ENCODE peak calls at places on chromosomes 3 and 15, in nine cellular contexts. One of them, this sample, is unnamed.

GRCh38 chr3:65497846-65498245 is 540.9 kb downstream of the MAGI1 start:
- DNase-seq in nephron progenitor cell: no peak
- DNase-seq in esophagus muscularis mucosa: no peak
- DNase-seq in HFFc6: no peak
- DNase-seq in progenitor cell of endocrine pancreas: no peak
- DNase-seq in mesothelial cell of epicardium: no peak
- DNase-seq in AG09319: no peak
- DNase-seq in activated CD8-positive, alpha-beta T cell treated with anti-CD3 and anti-CD28 coated beads for 36 hours: no peak
- DNase-seq in brain microvascular endothelial cell: no peak
- DNase-seq in this sample: no peak

GRCh38 chr15:36407647-36408046 is 171.8 kb upstream of the CDIN1 start:
- DNase-seq in mesothelial cell of epicardium: no peak
- DNase-seq in progenitor cell of endocrine pancreas: no peak
- DNase-seq in nephron progenitor cell: no peak
- DNase-seq in AG09319: no peak
- DNase-seq in brain microvascular endothelial cell: peak
- DNase-seq in esophagus muscularis mucosa: no peak
- DNase-seq in HFFc6: peak
- DNase-seq in activated CD8-positive, alpha-beta T cell treated with anti-CD3 and anti-CD28 coated beads for 36 hours: no peak
- DNase-seq in this sample: no peak

GRCh38 chr15:82966671-82967071 is 14.2 kb upstream of the HOMER2 start:
- DNase-seq in progenitor cell of endocrine pancreas: no peak
- DNase-seq in brain microvascular endothelial cell: no peak
- DNase-seq in AG09319: no peak
- DNase-seq in esophagus muscularis mucosa: no peak
- DNase-seq in activated CD8-positive, alpha-beta T cell treated with anti-CD3 and anti-CD28 coated beads for 36 hours: peak
- DNase-seq in mesothelial cell of epicardium: no peak
- DNase-seq in HFFc6: no peak
- DNase-seq in nephron progenitor cell: no peak
- DNase-seq in this sample: peak

GRCh38 chr15:45634442-45635190 is at the start of gene SQOR:
- DNase-seq in brain microvascular endothelial cell: peak
- DNase-seq in AG09319: no peak
- DNase-seq in mesothelial cell of epicardium: peak
- DNase-seq in esophagus muscularis mucosa: peak
- DNase-seq in HFFc6: peak
- DNase-seq in nephron progenitor cell: peak
- DNase-seq in activated CD8-positive, alpha-beta T cell treated with anti-CD3 and anti-CD28 coated beads for 36 hours: peak
- DNase-seq in progenitor cell of endocrine pancreas: peak
- DNase-seq in this sample: peak

GRCh38 chr15:97114900-97115763 is 784.6 kb downstream of the NR2F2 start:
- DNase-seq in activated CD8-positive, alpha-beta T cell treated with anti-CD3 and anti-CD28 coated beads for 36 hours: no peak
- DNase-seq in mesothelial cell of epicardium: no peak
- DNase-seq in esophagus muscularis mucosa: no peak
- DNase-seq in AG09319: no peak
- DNase-seq in progenitor cell of endocrine pancreas: no peak
- DNase-seq in nephron progenitor cell: no peak
- DNase-seq in HFFc6: no peak
- DNase-seq in brain microvascular endothelial cell: no peak
- DNase-seq in this sample: no peak

GRCh38 chr15:57003418-57003817 is 85.0 kb downstream of the TCF12 start:
- DNase-seq in HFFc6: peak
- DNase-seq in mesothelial cell of epicardium: no peak
- DNase-seq in nephron progenitor cell: no peak
- DNase-seq in brain microvascular endothelial cell: peak
- DNase-seq in progenitor cell of endocrine pancreas: no peak
- DNase-seq in esophagus muscularis mucosa: no peak
- DNase-seq in activated CD8-positive, alpha-beta T cell treated with anti-CD3 and anti-CD28 coated beads for 36 hours: no peak
- DNase-seq in AG09319: peak
- DNase-seq in this sample: no peak

GRCh38 chr3:195774917-195775316 is 36.8 kb downstream of the MUC4 start:
- DNase-seq in mesothelial cell of epicardium: no peak
- DNase-seq in esophagus muscularis mucosa: no peak
- DNase-seq in HFFc6: peak
- DNase-seq in progenitor cell of endocrine pancreas: no peak
- DNase-seq in brain microvascular endothelial cell: peak
- DNase-seq in AG09319: no peak
- DNase-seq in activated CD8-positive, alpha-beta T cell treated with anti-CD3 and anti-CD28 coated beads for 36 hours: peak
- DNase-seq in nephron progenitor cell: peak
- DNase-seq in this sample: no peak

GRCh38 chr3:99410789-99411311 is 227.5 kb upstream of the COL8A1 start:
- DNase-seq in esophagus muscularis mucosa: no peak
- DNase-seq in nephron progenitor cell: peak
- DNase-seq in HFFc6: peak
- DNase-seq in AG09319: peak
- DNase-seq in progenitor cell of endocrine pancreas: no peak
- DNase-seq in activated CD8-positive, alpha-beta T cell treated with anti-CD3 and anti-CD28 coated beads for 36 hours: no peak
- DNase-seq in brain microvascular endothelial cell: peak
- DNase-seq in mesothelial cell of epicardium: no peak
- DNase-seq in this sample: no peak

GRCh38 chr3:71064976-71065763 is 518.4 kb downstream of the FOXP1 start:
- DNase-seq in activated CD8-positive, alpha-beta T cell treated with anti-CD3 and anti-CD28 coated beads for 36 hours: peak
- DNase-seq in brain microvascular endothelial cell: peak
- DNase-seq in nephron progenitor cell: peak
- DNase-seq in mesothelial cell of epicardium: no peak
- DNase-seq in AG09319: no peak
- DNase-seq in HFFc6: no peak
- DNase-seq in esophagus muscularis mucosa: no peak
- DNase-seq in progenitor cell of endocrine pancreas: peak
- DNase-seq in this sample: no peak

GRCh38 chr15:71440479-71441071 is 325.3 kb downstream of the THSD4 start:
- DNase-seq in brain microvascular endothelial cell: no peak
- DNase-seq in progenitor cell of endocrine pancreas: no peak
- DNase-seq in esophagus muscularis mucosa: no peak
- DNase-seq in AG09319: peak
- DNase-seq in mesothelial cell of epicardium: no peak
- DNase-seq in HFFc6: peak
- DNase-seq in activated CD8-positive, alpha-beta T cell treated with anti-CD3 and anti-CD28 coated beads for 36 hours: no peak
- DNase-seq in nephron progenitor cell: no peak
- DNase-seq in this sample: peak

GRCh38 chr3:182046365-182046764 is 334.6 kb downstream of the SOX2 start:
- DNase-seq in HFFc6: no peak
- DNase-seq in mesothelial cell of epicardium: no peak
- DNase-seq in brain microvascular endothelial cell: no peak
- DNase-seq in nephron progenitor cell: no peak
- DNase-seq in AG09319: no peak
- DNase-seq in activated CD8-positive, alpha-beta T cell treated with anti-CD3 and anti-CD28 coated beads for 36 hours: no peak
- DNase-seq in progenitor cell of endocrine pancreas: no peak
- DNase-seq in esophagus muscularis mucosa: no peak
- DNase-seq in this sample: no peak

GRCh38 chr3:151225040-151225975 is 22.3 kb upstream of the GPR171 start:
- DNase-seq in nephron progenitor cell: no peak
- DNase-seq in HFFc6: no peak
- DNase-seq in activated CD8-positive, alpha-beta T cell treated with anti-CD3 and anti-CD28 coated beads for 36 hours: peak
- DNase-seq in esophagus muscularis mucosa: no peak
- DNase-seq in brain microvascular endothelial cell: no peak
- DNase-seq in progenitor cell of endocrine pancreas: no peak
- DNase-seq in AG09319: no peak
- DNase-seq in mesothelial cell of epicardium: no peak
- DNase-seq in this sample: no peak

GRCh38 chr3:25573386-25574171 is 91.1 kb downstream of the TOP2B start:
- DNase-seq in activated CD8-positive, alpha-beta T cell treated with anti-CD3 and anti-CD28 coated beads for 36 hours: no peak
- DNase-seq in esophagus muscularis mucosa: no peak
- DNase-seq in nephron progenitor cell: no peak
- DNase-seq in AG09319: no peak
- DNase-seq in brain microvascular endothelial cell: peak
- DNase-seq in mesothelial cell of epicardium: no peak
- DNase-seq in HFFc6: peak
- DNase-seq in progenitor cell of endocrine pancreas: no peak
- DNase-seq in this sample: no peak

DNA sequence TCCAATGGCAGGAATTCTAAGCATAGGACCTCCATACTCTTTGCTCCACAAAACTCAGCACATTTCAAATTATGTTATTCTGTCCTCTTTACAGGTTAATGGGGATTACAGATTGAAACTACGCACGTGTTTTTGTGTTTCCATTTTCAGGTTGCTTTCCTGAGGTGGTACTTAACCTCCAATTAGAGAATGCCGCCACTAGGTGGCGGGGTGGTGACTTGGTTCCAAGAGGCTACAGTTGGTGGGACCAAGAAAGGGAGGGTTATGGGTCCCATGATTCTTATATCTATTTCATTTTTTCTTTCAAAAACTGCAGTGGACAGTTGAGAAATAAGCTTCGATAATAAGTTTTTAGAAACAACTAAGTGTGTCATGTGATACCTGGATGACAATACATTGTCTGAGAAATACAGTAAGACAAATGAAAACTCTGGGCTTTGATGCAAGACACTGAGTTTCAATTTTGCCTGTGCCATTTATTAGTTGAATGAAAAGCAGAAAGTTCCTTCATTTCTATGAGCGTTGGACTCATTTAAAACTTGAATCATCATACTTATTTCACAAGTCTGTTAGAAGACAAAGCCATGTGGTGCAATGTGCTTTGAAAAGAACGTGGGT is 539.0 kb downstream of the FGF12 start:
- DNase-seq in mesothelial cell of epicardium: peak
- DNase-seq in activated CD8-positive, alpha-beta T cell treated with anti-CD3 and anti-CD28 coated beads for 36 hours: peak
- DNase-seq in brain microvascular endothelial cell: peak
- DNase-seq in nephron progenitor cell: peak
- DNase-seq in progenitor cell of endocrine pancreas: peak
- DNase-seq in HFFc6: no peak
- DNase-seq in AG09319: no peak
- DNase-seq in esophagus muscularis mucosa: no peak
- DNase-seq in this sample: no peak
- TF ChIP-seq CTCF in mesothelial cell of epicardium: peak
- TF ChIP-seq CTCF in activated CD8-positive, alpha-beta T cell treated with anti-CD3 and anti-CD28 coated beads for 36 hours: peak
- TF ChIP-seq CTCF in brain microvascular endothelial cell: peak
- TF ChIP-seq CTCF in nephron progenitor cell: peak
- TF ChIP-seq CTCF in progenitor cell of endocrine pancreas: peak
- TF ChIP-seq CTCF in HFFc6: peak
- TF ChIP-seq CTCF in AG09319: peak
- TF ChIP-seq CTCF in esophagus muscularis mucosa: peak
- TF ChIP-seq CTCF in this sample: peak

DNA sequence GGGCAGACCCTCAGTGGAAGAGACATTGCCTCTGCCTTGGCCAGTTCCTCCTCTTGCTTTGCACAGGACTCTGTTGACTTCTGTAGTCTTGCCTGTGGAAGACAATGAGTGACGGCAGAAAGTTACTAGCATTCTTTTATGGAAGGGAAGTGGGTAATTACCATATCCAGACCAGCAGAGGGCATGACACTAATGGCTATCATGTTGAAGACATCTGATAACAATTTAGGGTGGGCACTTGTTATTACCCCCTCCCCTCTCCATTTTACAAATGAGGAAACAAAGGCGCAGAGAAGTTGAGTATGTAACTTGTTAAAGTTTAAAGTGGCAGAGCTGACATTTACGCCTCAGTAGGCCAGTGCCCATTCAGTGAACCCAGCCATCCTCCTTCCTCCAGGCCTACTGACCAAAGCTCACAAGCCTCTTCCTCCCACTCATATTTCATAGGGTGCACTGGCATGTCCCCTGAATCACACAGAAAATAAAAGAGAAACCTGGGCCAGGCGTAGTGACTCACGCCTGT is 48.2 kb upstream of the FMN1 start:
- DNase-seq in mesothelial cell of epicardium: no peak
- DNase-seq in nephron progenitor cell: no peak
- DNase-seq in AG09319: no peak
- DNase-seq in brain microvascular endothelial cell: peak
- DNase-seq in activated CD8-positive, alpha-beta T cell treated with anti-CD3 and anti-CD28 coated beads for 36 hours: no peak
- DNase-seq in HFFc6: peak
- DNase-seq in esophagus muscularis mucosa: peak
- DNase-seq in progenitor cell of endocrine pancreas: no peak
- DNase-seq in this sample: no peak
- TF ChIP-seq CTCF in mesothelial cell of epicardium: peak
- TF ChIP-seq CTCF in nephron progenitor cell: peak
- TF ChIP-seq CTCF in AG09319: peak
- TF ChIP-seq CTCF in brain microvascular endothelial cell: peak
- TF ChIP-seq CTCF in activated CD8-positive, alpha-beta T cell treated with anti-CD3 and anti-CD28 coated beads for 36 hours: peak
- TF ChIP-seq CTCF in HFFc6: peak
- TF ChIP-seq CTCF in esophagus muscularis mucosa: no peak
- TF ChIP-seq CTCF in progenitor cell of endocrine pancreas: peak
- TF ChIP-seq CTCF in this sample: peak

DNA sequence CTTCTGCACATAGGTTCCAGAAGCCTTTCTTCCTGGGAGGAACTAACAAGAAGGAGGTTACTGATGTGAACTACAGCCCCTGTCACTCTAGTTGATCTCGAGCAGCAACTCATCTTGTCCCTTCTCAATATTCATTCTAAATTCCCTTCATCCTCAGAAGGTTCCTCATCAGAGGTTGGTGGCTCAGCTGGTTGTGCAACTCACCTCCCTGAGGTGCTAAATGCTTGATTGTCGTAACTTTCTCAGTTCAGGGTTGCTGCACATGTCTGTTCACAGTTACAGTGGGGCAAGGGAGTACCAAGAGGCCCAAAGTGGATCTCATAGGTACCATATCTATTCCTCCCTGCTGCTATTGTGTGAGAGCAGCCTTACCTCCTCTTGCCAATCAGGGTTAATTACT is 5.7 kb upstream of the A4GNT start:
- DNase-seq in brain microvascular endothelial cell: no peak
- DNase-seq in nephron progenitor cell: no peak
- DNase-seq in activated CD8-positive, alpha-beta T cell treated with anti-CD3 and anti-CD28 coated beads for 36 hours: no peak
- DNase-seq in mesothelial cell of epicardium: no peak
- DNase-seq in esophagus muscularis mucosa: no peak
- DNase-seq in AG09319: no peak
- DNase-seq in progenitor cell of endocrine pancreas: no peak
- DNase-seq in HFFc6: no peak
- DNase-seq in this sample: no peak
- TF ChIP-seq CTCF in brain microvascular endothelial cell: no peak
- TF ChIP-seq CTCF in nephron progenitor cell: no peak
- TF ChIP-seq CTCF in activated CD8-positive, alpha-beta T cell treated with anti-CD3 and anti-CD28 coated beads for 36 hours: no peak
- TF ChIP-seq CTCF in mesothelial cell of epicardium: no peak
- TF ChIP-seq CTCF in esophagus muscularis mucosa: no peak
- TF ChIP-seq CTCF in AG09319: no peak
- TF ChIP-seq CTCF in progenitor cell of endocrine pancreas: no peak
- TF ChIP-seq CTCF in HFFc6: no peak
- TF ChIP-seq CTCF in this sample: no peak

GRCh38 chr15:91294795-91295194 is 194.7 kb downstream of the SV2B start:
- DNase-seq in esophagus muscularis mucosa: peak
- DNase-seq in AG09319: no peak
- DNase-seq in mesothelial cell of epicardium: no peak
- DNase-seq in brain microvascular endothelial cell: no peak
- DNase-seq in nephron progenitor cell: no peak
- DNase-seq in HFFc6: no peak
- DNase-seq in progenitor cell of endocrine pancreas: no peak
- DNase-seq in activated CD8-positive, alpha-beta T cell treated with anti-CD3 and anti-CD28 coated beads for 36 hours: no peak
- DNase-seq in this sample: no peak

GRCh38 chr15:91290553-91290952 is 190.5 kb downstream of the SV2B start:
- DNase-seq in progenitor cell of endocrine pancreas: no peak
- DNase-seq in nephron progenitor cell: no peak
- DNase-seq in activated CD8-positive, alpha-beta T cell treated with anti-CD3 and anti-CD28 coated beads for 36 hours: no peak
- DNase-seq in AG09319: no peak
- DNase-seq in HFFc6: no peak
- DNase-seq in esophagus muscularis mucosa: peak
- DNase-seq in brain microvascular endothelial cell: no peak
- DNase-seq in mesothelial cell of epicardium: no peak
- DNase-seq in this sample: no peak

GRCh38 chr15:91291673-91292072 is 191.6 kb downstream of the SV2B start:
- DNase-seq in esophagus muscularis mucosa: peak
- DNase-seq in AG09319: no peak
- DNase-seq in HFFc6: no peak
- DNase-seq in progenitor cell of endocrine pancreas: no peak
- DNase-seq in brain microvascular endothelial cell: no peak
- DNase-seq in activated CD8-positive, alpha-beta T cell treated with anti-CD3 and anti-CD28 coated beads for 36 hours: peak
- DNase-seq in nephron progenitor cell: no peak
- DNase-seq in mesothelial cell of epicardium: no peak
- DNase-seq in this sample: no peak

DNA sequence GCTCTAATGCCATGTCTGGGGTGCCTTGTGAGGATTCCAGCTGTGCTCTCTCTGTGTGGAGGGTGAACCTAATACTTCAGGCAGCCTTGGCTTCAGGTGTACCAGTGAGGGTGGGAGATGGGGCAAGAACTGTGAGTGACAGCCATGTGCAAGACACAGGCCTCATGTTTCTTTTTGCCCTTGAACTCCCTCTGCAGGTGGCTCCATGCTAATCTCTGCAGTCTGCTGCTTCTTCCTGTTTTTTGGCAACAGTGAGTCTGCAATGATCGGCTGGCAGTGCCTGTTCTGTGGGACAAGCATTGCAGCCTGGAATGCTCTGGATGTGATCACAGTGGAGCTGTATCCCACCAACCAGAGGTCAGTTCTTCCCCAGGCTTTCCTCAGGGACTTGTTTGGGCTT is 189.3 kb downstream of the SV2B start:
- DNase-seq in mesothelial cell of epicardium: no peak
- DNase-seq in esophagus muscularis mucosa: peak
- DNase-seq in HFFc6: no peak
- DNase-seq in nephron progenitor cell: no peak
- DNase-seq in progenitor cell of endocrine pancreas: no peak
- DNase-seq in AG09319: no peak
- DNase-seq in activated CD8-positive, alpha-beta T cell treated with anti-CD3 and anti-CD28 coated beads for 36 hours: peak
- DNase-seq in brain microvascular endothelial cell: no peak
- DNase-seq in this sample: no peak
- TF ChIP-seq CTCF in mesothelial cell of epicardium: no peak
- TF ChIP-seq CTCF in esophagus muscularis mucosa: no peak
- TF ChIP-seq CTCF in HFFc6: peak
- TF ChIP-seq CTCF in nephron progenitor cell: no peak
- TF ChIP-seq CTCF in progenitor cell of endocrine pancreas: no peak
- TF ChIP-seq CTCF in AG09319: no peak
- TF ChIP-seq CTCF in activated CD8-positive, alpha-beta T cell treated with anti-CD3 and anti-CD28 coated beads for 36 hours: no peak
- TF ChIP-seq CTCF in brain microvascular endothelial cell: no peak
- TF ChIP-seq CTCF in this sample: peak